ENCODE peak calls at places on chromosome 7, in five cellular contexts. Q is esophagus muscularis mucosa, E is sigmoid colon, I is K562, V is suprapubic skin. Z is an unnamed sample. For H3K36me3, the result is how much of the 10 kb centered on the place peaks cover.

GRCh38 chr7:89777499-89777898 is 376.8 kb upstream of the STEAP1 start:
- DNase-seq in Q (no peak), E (no peak), I (no peak), V (no peak), Z (no peak)

GRCh38 chr7:12757443-12757842 is 70.0 kb downstream of the ARL4A start:
- DNase-seq in Q (no peak), E (no peak), I (no peak), V (no peak), Z (no peak)

GRCh38 chr7:86916277-86916825 is 143.1 kb downstream of the ELAPOR2 start:
- DNase-seq in Q (no peak), E (no peak), I (no peak), V (no peak), Z (no peak)

GRCh38 chr7:44761207-44762161 is 12.8 kb downstream of the ZMIZ2 start:
- DNase-seq in Q (no peak), E (peak), I (peak), V (no peak), Z (no peak)

GRCh38 chr7:98679741-98680140 is 62.7 kb downstream of the NPTX2 start:
- DNase-seq in Q (no peak), E (no peak), I (no peak), V (no peak), Z (no peak)

GRCh38 chr7:94325121-94325475 is 69.6 kb upstream of the COL1A2 start:
- DNase-seq in Q (no peak), E (no peak), I (no peak), V (no peak), Z (no peak)

GRCh38 chr7:106247827-106248201 is 37.0 kb downstream of the NAMPT start:
- DNase-seq in Q (no peak), E (no peak), I (no peak), V (no peak), Z (no peak)

GRCh38 chr7:31172071-31172470 is 120.0 kb downstream of the ADCYAP1R1 start:
- DNase-seq in Q (no peak), E (no peak), I (no peak), V (no peak), Z (no peak)

GRCh38 chr7:35875292-35875691 is 74.4 kb downstream of the SEPTIN7 start:
- DNase-seq in Q (no peak), E (no peak), I (no peak), V (no peak), Z (no peak)

GRCh38 chr7:39948375-39948774 is 1.7 kb upstream of the CDK13 start:
- DNase-seq in Q (no peak), E (no peak), I (no peak), V (no peak), Z (no peak)

DNA sequence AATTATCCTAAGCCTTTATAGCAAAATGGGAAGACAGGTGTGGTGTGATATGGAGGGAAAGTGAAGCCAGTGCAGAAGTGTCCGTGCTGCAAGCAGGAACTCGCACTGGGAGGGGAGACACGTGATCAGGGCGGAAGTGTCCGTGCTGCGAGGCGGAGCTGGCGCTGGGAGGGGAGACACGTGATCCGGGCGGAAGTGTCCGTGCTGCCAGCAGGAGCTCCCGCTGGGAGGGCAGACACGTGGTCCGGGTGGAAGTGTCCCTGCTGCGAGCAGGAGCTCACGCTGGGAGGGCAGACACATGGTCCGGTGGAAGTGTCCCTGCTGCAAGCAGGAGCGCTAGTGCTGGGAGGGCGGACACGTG is 40.5 kb upstream of the PRKAR1B start:
- DNase-seq in Q (no peak), E (no peak), I (no peak), V (no peak), Z (no peak)
- H3K27ac ChIP-seq in Q (no peak), E (no peak), I (no peak), V (no peak), Z (no peak)

DNA sequence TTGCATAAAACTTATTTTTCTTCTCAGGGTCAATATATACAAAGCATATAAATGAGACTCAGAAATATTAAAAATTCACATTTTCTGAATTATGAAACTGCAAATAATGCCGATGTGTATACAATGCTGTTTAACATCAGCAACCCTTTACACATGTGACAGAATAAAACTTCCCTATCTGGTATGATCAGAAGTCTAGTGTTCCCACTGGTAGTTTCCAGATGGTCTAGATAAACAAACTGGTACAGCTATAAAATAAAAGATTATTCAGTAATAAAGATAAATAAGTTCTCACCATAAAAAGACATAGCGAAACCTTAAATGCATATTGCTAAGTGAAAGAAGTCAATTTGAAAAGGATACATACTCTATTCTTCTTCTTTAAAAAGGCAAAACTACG is 7.9 kb downstream of the POLR1F start:
- DNase-seq in Q (no peak), E (no peak), I (no peak), V (no peak), Z (no peak)
- H3K36me3 ChIP-seq in Q (under half), E (under half), I (half or more), V (under half), Z (under half)

GRCh38 chr7:33477719-33478480 is 348.5 kb downstream of the BBS9 start:
- DNase-seq in Q (no peak), E (no peak), I (no peak), V (no peak), Z (no peak)
- H3K27ac ChIP-seq in Q (no peak), E (no peak), I (no peak), V (no peak), Z (no peak)

GRCh38 chr7:24750441-24751055 is 6.7 kb downstream of the GSDME start:
- DNase-seq in Q (no peak), E (no peak), I (no peak), V (no peak), Z (no peak)

GRCh38 chr7:24743471-24743870 is 13.8 kb downstream of the GSDME start:
- DNase-seq in Q (peak), E (no peak), I (no peak), V (no peak), Z (no peak)

GRCh38 chr7:24752073-24752800 is 5.0 kb downstream of the GSDME start:
- DNase-seq in Q (no peak), E (no peak), I (no peak), V (no peak), Z (no peak)

GRCh38 chr7:24751484-24751883 is 5.8 kb downstream of the GSDME start:
- DNase-seq in Q (no peak), E (no peak), I (no peak), V (no peak), Z (no peak)

DNA sequence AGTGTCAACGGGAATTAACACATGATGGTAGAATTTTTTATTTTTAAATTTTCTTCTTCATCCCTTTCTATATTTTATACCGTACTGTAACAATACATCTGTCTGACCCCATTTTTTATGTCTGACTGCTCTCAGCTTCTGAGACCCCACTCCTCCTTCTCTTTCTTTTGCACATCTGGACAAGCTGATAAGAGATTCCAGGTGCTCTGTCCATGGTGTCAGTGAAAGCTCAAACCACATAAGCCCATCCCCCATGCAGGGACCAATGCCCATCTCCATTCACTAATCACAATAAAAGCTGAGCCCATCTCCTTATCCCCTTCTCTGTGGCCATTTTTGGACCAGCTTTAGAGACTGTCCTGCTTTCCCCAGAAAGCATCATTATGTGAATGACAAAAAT is 8.7 kb downstream of the GSDME start:
- DNase-seq in Q (no peak), E (no peak), I (no peak), V (no peak), Z (no peak)
- H3K36me3 ChIP-seq in Q (under half), E (under half), I (under half), V (under half), Z (under half)